ENCODE peak calls at places on chromosome 1, in seven cellular contexts. S is astrocyte of the spinal cord; D is skeletal muscle cell; F is CD4-positive, alpha-beta memory T cell; G is body of pancreas; X is H1; Y is AG04449. T is an unnamed sample.

GRCh38 chr1:12568009-12568767 is 49.8 kb downstream of the DHRS3 start:
- DNase-seq in X (no peak), G (no peak), Y (no peak), S (no peak), F (no peak), D (no peak), T (no peak)

GRCh38 chr1:112502827-112503226 is 5.9 kb upstream of the WNT2B start:
- DNase-seq in F (peak), X (no peak), S (no peak), Y (no peak), D (no peak), G (no peak), T (no peak)

GRCh38 chr1:165828581-165829329 is 1.3 kb downstream of the UCK2 start:
- DNase-seq in G (peak), F (no peak), Y (peak), X (peak), D (peak), S (peak), T (peak)

GRCh38 chr1:172661107-172661506 is 2.2 kb downstream of the FASLG start:
- DNase-seq in D (no peak), S (no peak), X (no peak), Y (no peak), G (no peak), F (no peak), T (no peak)

GRCh38 chr1:85440584-85440983 is 24.4 kb downstream of the DDAH1 start:
- DNase-seq in X (no peak), Y (no peak), G (no peak), F (no peak), S (peak), D (no peak), T (no peak)

GRCh38 chr1:50175711-50176562 is 67.2 kb downstream of the ELAVL4 start:
- DNase-seq in X (no peak), S (no peak), Y (no peak), G (no peak), F (no peak), D (no peak), T (no peak)

GRCh38 chr1:181095763-181096184 is 7.3 kb downstream of the IER5 start:
- DNase-seq in X (no peak), D (no peak), G (no peak), S (no peak), F (no peak), Y (no peak), T (no peak)

GRCh38 chr1:198904356-198904755 is 265.5 kb downstream of the PTPRC start:
- DNase-seq in Y (no peak), D (no peak), F (no peak), S (no peak), G (no peak), X (no peak), T (no peak)

GRCh38 chr1:32716312-32717126 is 13.9 kb upstream of the SYNC start:
- DNase-seq in F (peak), D (no peak), S (no peak), Y (no peak), X (peak), G (peak), T (no peak)

GRCh38 chr1:221887091-221887746 is 145.3 kb upstream of the DUSP10 start:
- DNase-seq in S (peak), X (no peak), Y (peak), F (no peak), G (peak), D (peak), T (no peak)

GRCh38 chr1:161260346-161260745 is 1.8 kb downstream of the PCP4L1 start:
- DNase-seq in F (no peak), X (no peak), G (no peak), S (no peak), Y (no peak), D (no peak), T (no peak)

GRCh38 chr1:81799939-81800740 is 594 bp upstream of the ADGRL2 start:
- DNase-seq in F (no peak), G (peak), S (peak), D (peak), X (peak), Y (no peak), T (no peak)

GRCh38 chr1:155410931-155411330 is 90.2 kb downstream of the RUSC1 start:
- DNase-seq in S (no peak), Y (no peak), D (no peak), F (no peak), G (no peak), X (no peak), T (no peak)

GRCh38 chr1:3359346-3360157 is 94.9 kb upstream of the ARHGEF16 start:
- DNase-seq in G (no peak), F (no peak), X (no peak), S (no peak), D (no peak), Y (no peak), T (no peak)

GRCh38 chr1:52677407-52677806 is 20.7 kb downstream of the COA7 start:
- DNase-seq in F (no peak), S (no peak), D (no peak), X (no peak), Y (no peak), G (peak), T (no peak)

GRCh38 chr1:114696810-114697209 is 1.5 kb upstream of the AMPD1 start:
- DNase-seq in F (no peak), G (no peak), Y (no peak), D (no peak), S (no peak), X (no peak), T (no peak)

GRCh38 chr1:161038523-161039153 is at the start of gene TSTD1:
- DNase-seq in Y (no peak), S (no peak), F (peak), G (peak), X (peak), D (no peak), T (no peak)

GRCh38 chr1:6033986-6034749 is 11.5 kb upstream of the KCNAB2 start:
- DNase-seq in S (no peak), D (no peak), X (peak), F (peak), G (peak), Y (no peak), T (no peak)

GRCh38 chr1:228170666-228171065 is 5.1 kb downstream of the IBA57 start:
- DNase-seq in Y (no peak), G (no peak), S (no peak), F (no peak), X (no peak), D (no peak), T (no peak)

GRCh38 chr1:41868241-41868953 is 50.3 kb downstream of the HIVEP3 start:
- DNase-seq in X (no peak), Y (no peak), S (no peak), D (no peak), F (peak), G (no peak), T (no peak)

GRCh38 chr1:1832820-1833219 is 54.5 kb upstream of the NADK start:
- DNase-seq in Y (no peak), X (no peak), G (peak), S (no peak), D (no peak), F (no peak), T (no peak)

GRCh38 chr1:9724706-9725476 is 73.4 kb downstream of the PIK3CD start:
- DNase-seq in F (peak), G (peak), S (peak), Y (no peak), X (peak), D (no peak), T (no peak)

GRCh38 chr1:156052862-156053769 is 482 bp downstream of the UBQLN4 start:
- DNase-seq in X (peak), D (no peak), Y (no peak), G (peak), F (peak), S (peak), T (no peak)

GRCh38 chr1:25805863-25806225 is 5.9 kb downstream of the SELENON start:
- DNase-seq in Y (no peak), G (peak), S (peak), X (no peak), F (no peak), D (no peak), T (no peak)

GRCh38 chr1:198667796-198668195 is 29.0 kb downstream of the PTPRC start:
- DNase-seq in G (no peak), Y (no peak), D (no peak), F (no peak), S (no peak), X (no peak), T (no peak)

GRCh38 chr1:241926141-241926540 is 31.4 kb upstream of the BECN2 start:
- DNase-seq in F (no peak), G (no peak), D (no peak), X (no peak), S (no peak), Y (no peak), T (no peak)

GRCh38 chr1:89310505-89310904 is 37.8 kb upstream of the GBP5 start:
- DNase-seq in Y (peak), X (no peak), F (peak), G (no peak), S (peak), D (no peak), T (peak)

GRCh38 chr1:20072771-20073170 is 2.8 kb downstream of the PLA2G5 start:
- DNase-seq in D (no peak), F (no peak), G (no peak), Y (no peak), S (no peak), X (no peak), T (no peak)

GRCh38 chr1:59917026-59917784 is 9.4 kb downstream of the CYP2J2 start:
- DNase-seq in S (no peak), G (no peak), X (no peak), D (no peak), Y (no peak), F (no peak), T (no peak)

GRCh38 chr1:97190326-97190725 is 468.7 kb downstream of the PTBP2 start:
- DNase-seq in Y (peak), X (no peak), D (no peak), S (peak), G (no peak), F (no peak), T (no peak)

GRCh38 chr1:36279110-36279788 is 26.9 kb upstream of the SH3D21 start:
- DNase-seq in G (no peak), S (peak), Y (no peak), X (no peak), D (no peak), F (no peak), T (no peak)

GRCh38 chr1:203478986-203479385 is 3.4 kb downstream of the PRELP start:
- DNase-seq in X (no peak), S (no peak), G (no peak), Y (no peak), F (no peak), D (no peak), T (no peak)

GRCh38 chr1:6523566-6523965 is 30.7 kb downstream of the NOL9 start:
- DNase-seq in D (no peak), X (no peak), S (peak), G (no peak), F (no peak), Y (no peak), T (no peak)

GRCh38 chr1:206923009-206923960 is 1.5 kb upstream of the FCMR start:
- DNase-seq in S (no peak), G (no peak), F (peak), D (no peak), Y (no peak), X (no peak), T (no peak)

GRCh38 chr1:200043330-200043668 is 15.8 kb downstream of the NR5A2 start:
- DNase-seq in S (no peak), X (no peak), Y (no peak), F (no peak), D (no peak), G (no peak), T (no peak)
- H3K4me3 ChIP-seq in S (no peak), X (peak), Y (peak), F (no peak), D (no peak), G (peak), T (no peak)

DNA sequence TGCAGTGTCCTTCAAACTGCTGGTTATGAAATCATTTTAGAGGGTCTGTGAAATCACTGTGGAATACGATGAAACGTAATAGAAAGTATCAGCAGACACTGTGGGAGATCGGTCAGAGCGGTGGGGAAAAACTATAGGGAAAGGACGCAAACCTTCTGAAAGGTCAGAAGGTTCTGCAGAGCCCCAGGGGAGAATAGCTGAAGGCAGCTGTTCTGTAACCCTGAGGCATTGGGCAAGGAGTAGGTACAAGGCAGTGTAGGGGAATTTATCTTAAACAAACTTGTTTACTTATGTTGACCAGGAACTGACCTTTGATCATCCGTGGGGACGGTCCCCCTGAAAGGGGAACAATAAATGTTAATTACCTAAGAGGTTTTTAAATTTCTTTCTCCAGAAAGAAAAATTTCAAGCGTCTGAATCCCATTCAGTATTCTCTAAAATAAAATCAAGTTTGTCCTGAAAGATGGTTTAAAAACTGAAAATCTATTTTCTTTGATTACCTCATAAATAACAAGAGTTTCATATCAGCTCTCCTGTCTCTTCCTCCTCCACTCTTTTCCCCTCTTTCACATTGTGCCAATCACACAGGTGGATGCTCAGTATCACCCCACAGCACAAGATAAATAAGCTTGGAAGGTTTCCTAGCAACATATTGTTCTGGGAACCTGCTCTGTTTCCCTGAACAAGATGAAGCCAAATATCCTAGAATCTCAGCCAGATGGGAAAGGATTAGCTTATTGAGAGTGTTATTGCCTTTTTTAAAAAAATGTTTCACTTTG is 45.9 kb upstream of the CACYBP start:
- DNase-seq in S (no peak), G (no peak), F (no peak), D (no peak), X (no peak), Y (no peak), T (no peak)
- H3K4me3 ChIP-seq in S (no peak), G (no peak), F (no peak), D (no peak), X (no peak), Y (no peak), T (no peak)

GRCh38 chr1:15158506-15159165 is 5.1 kb downstream of the TMEM51 start:
- DNase-seq in D (peak), Y (peak), S (peak), G (no peak), F (no peak), X (no peak), T (peak)
- H3K4me3 ChIP-seq in D (no peak), Y (no peak), S (no peak), G (no peak), F (no peak), X (no peak), T (no peak)

DNA sequence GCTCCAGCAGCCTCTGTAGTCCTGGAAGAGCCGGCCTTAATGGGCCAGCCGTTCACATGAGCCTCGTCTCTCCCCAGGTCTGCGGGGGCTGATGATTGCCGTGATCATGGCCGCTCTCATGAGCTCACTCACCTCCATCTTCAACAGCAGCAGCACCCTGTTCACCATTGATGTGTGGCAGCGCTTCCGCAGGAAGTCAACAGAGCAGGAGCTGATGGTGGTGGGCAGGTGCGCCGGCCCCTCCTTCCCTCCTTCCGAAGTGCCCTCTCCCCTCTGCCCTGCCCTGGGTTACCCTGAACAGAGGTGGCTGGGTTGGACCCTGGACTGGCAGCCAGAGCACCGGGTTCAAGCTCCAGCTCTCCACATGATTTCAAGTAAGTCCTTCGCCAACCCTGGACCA is 13.1 kb downstream of the SLC5A9 start:
- DNase-seq in G (no peak), D (no peak), S (no peak), Y (no peak), F (no peak), X (no peak), T (no peak)
- H3K4me3 ChIP-seq in G (no peak), D (no peak), S (no peak), Y (no peak), F (no peak), X (no peak), T (no peak)